ENCODE peak calls at places on chromosomes 12 and 14, in five cellular contexts. M, K, Y, G and L are unnamed samples.
A peak's percentile ranks its signal among the peaks of the same experiment; 100 is the strongest.

GRCh38 chr14:103273145-103273846 is 60.7 kb upstream of the EIF5 start:
- DNase-seq in K (no peak), G (no peak), Y (no peak), M (no peak), L (no peak)

GRCh38 chr14:97266653-97267052 is 469.5 kb downstream of the VRK1 start:
- DNase-seq in M (no peak), Y (no peak), K (no peak), G (no peak), L (no peak)

GRCh38 chr12:14619731-14620501 is 52.2 kb upstream of the PLBD1 start:
- DNase-seq in K (peak; percentile 20), M (no peak), Y (no peak), G (no peak), L (no peak)

GRCh38 chr12:52130695-52131094 is 51.2 kb downstream of the SMIM41 start:
- DNase-seq in G (no peak), M (no peak), K (peak; percentile 9), Y (no peak), L (no peak)

GRCh38 chr14:96268426-96269358 is 12.7 kb downstream of the BDKRB1 start:
- DNase-seq in M (no peak), Y (peak; percentile 99), K (no peak), G (no peak), L (no peak)

GRCh38 chr12:66733321-66733720 is 54.4 kb upstream of the GRIP1 start:
- DNase-seq in G (no peak), Y (no peak), K (no peak), M (no peak), L (no peak)

GRCh38 chr14:22820731-22821130 is 5.5 kb upstream of the SLC7A7 start:
- DNase-seq in K (no peak), G (no peak), M (no peak), Y (no peak), L (no peak)

GRCh38 chr12:19873146-19873545 is 433.9 kb downstream of the AEBP2 start:
- DNase-seq in M (no peak), K (no peak), Y (peak; percentile 25), G (no peak), L (no peak)

GRCh38 chr12:119448737-119449136 is 114.2 kb downstream of the CCDC60 start:
- DNase-seq in M (no peak), G (no peak), K (no peak), Y (no peak), L (no peak)

GRCh38 chr14:96085369-96085768 is 46.2 kb downstream of the C14orf132 start:
- DNase-seq in Y (no peak), K (no peak), M (no peak), G (no peak), L (no peak)

GRCh38 chr14:77582511-77582910 is 33.9 kb downstream of the SPTLC2 start:
- DNase-seq in M (no peak), G (peak; percentile 89), Y (peak; percentile 61), K (no peak), L (peak; percentile 17)

GRCh38 chr12:105705765-105706164 is 375.3 kb downstream of the C12orf75 start:
- DNase-seq in Y (peak; percentile 67), M (peak; percentile 77), K (no peak), G (peak; percentile 68), L (peak; percentile 18)

GRCh38 chr14:23618415-23618988 is 17.7 kb upstream of the DHRS2 start:
- DNase-seq in Y (no peak), M (no peak), K (no peak), G (no peak), L (no peak)

GRCh38 chr12:81257952-81258551 is 180.2 kb downstream of the ACSS3 start:
- DNase-seq in G (peak; percentile 56), K (no peak), Y (peak; percentile 47), M (no peak), L (peak; percentile 19)

GRCh38 chr12:16112151-16112550 is 165.3 kb downstream of the SLC15A5 start:
- DNase-seq in K (no peak), M (no peak), G (peak; percentile 21), Y (no peak), L (no peak)

GRCh38 chr14:24928501-24928900 is 121.4 kb downstream of the STXBP6 start:
- DNase-seq in Y (peak; percentile 55), G (no peak), K (no peak), M (no peak), L (no peak)

GRCh38 chr12:122681814-122682213 is 21.3 kb downstream of the HCAR2 start:
- DNase-seq in K (no peak), Y (peak; percentile 16), M (no peak), G (no peak), L (peak; percentile 94)

GRCh38 chr14:64943981-64944520 is 1.5 kb upstream of the GPX2 start:
- DNase-seq in M (no peak), K (no peak), G (no peak), Y (no peak), L (no peak)

GRCh38 chr14:94345344-94346072 is 22.4 kb upstream of the SERPINA6 start:
- DNase-seq in M (no peak), G (no peak), K (no peak), Y (peak; percentile 93), L (peak; percentile 10)

GRCh38 chr12:1972856-1973317 is 31.4 kb downstream of the DCP1B start:
- DNase-seq in K (no peak), G (no peak), M (no peak), Y (peak; percentile 63), L (peak; percentile 24)

GRCh38 chr14:36519431-36520321 is at the start of gene NKX2-1:
- DNase-seq in Y (no peak), G (peak; percentile 61), K (peak; percentile 24), M (no peak), L (no peak)